ENCODE peak calls at places on chromosomes 7 and 10, in five cellular contexts. D is GM12878, H is upper lobe of left lung, C is HepG2, M is K562. O is an unnamed sample.

GRCh38 chr10:30995081-30995480 is 36.6 kb downstream of the ZNF438 start:
- ATAC-seq in C (no peak), H (no peak), M (no peak), D (no peak), O (no peak)

GRCh38 chr10:64159910-64160872 is 639.0 kb downstream of the REEP3 start:
- ATAC-seq in C (no peak), M (no peak), D (no peak), H (no peak), O (no peak)

GRCh38 chr7:5406957-5407930 is 16.4 kb downstream of the TNRC18 start:
- ATAC-seq in D (no peak), M (peak), C (peak), H (no peak), O (no peak)

GRCh38 chr10:6136215-6137201 is 47.7 kb downstream of the RBM17 start:
- ATAC-seq in C (no peak), H (no peak), D (peak), M (no peak), O (no peak)

GRCh38 chr7:910441-910861 is 34.1 kb downstream of the GET4 start:
- ATAC-seq in D (peak), M (no peak), H (no peak), C (no peak), O (no peak)

GRCh38 chr7:73433924-73434700 is 534 bp downstream of the FZD9 start:
- ATAC-seq in M (peak), D (no peak), C (no peak), H (no peak), O (peak)

GRCh38 chr7:151837285-151838042 is 39.5 kb downstream of the PRKAG2 start:
- ATAC-seq in H (no peak), C (no peak), D (no peak), M (no peak), O (peak)

GRCh38 chr7:2276107-2276506 is 34.1 kb downstream of the NUDT1 start:
- ATAC-seq in D (no peak), M (no peak), C (no peak), H (no peak), O (no peak)

GRCh38 chr10:17454181-17454800 is at the start of gene ST8SIA6:
- ATAC-seq in H (no peak), M (peak), C (no peak), D (peak), O (peak)

GRCh38 chr7:92158660-92159575 is 20.0 kb downstream of the LRRD1 start:
- ATAC-seq in H (no peak), C (no peak), M (no peak), D (peak), O (no peak)

GRCh38 chr10:49519717-49520116 is 19.2 kb downstream of the ERCC6 start:
- ATAC-seq in C (no peak), H (no peak), M (no peak), D (peak), O (no peak)

GRCh38 chr10:61901829-61902447 is 439 bp downstream of the ARID5B start:
- ATAC-seq in M (peak), C (peak), H (no peak), D (no peak), O (peak)

GRCh38 chr7:30805081-30805691 is 34.0 kb downstream of the MINDY4 start:
- ATAC-seq in C (no peak), D (no peak), H (no peak), M (no peak), O (peak)

GRCh38 chr10:28633750-28634149 is 43.6 kb upstream of the BAMBI start:
- ATAC-seq in C (no peak), M (no peak), H (no peak), D (no peak), O (no peak)

GRCh38 chr7:135601182-135601581 is 43.5 kb downstream of the NUP205 start:
- ATAC-seq in C (no peak), H (no peak), M (no peak), D (no peak), O (no peak)

GRCh38 chr7:139631520-139632031 is 108.1 kb downstream of the CLEC2L start:
- ATAC-seq in C (no peak), H (no peak), M (peak), D (no peak), O (no peak)

GRCh38 chr10:104247513-104248146 is 7.1 kb upstream of the GSTO1 start:
- ATAC-seq in M (peak), H (no peak), D (no peak), C (no peak), O (no peak)

GRCh38 chr7:19522486-19522885 is 186.4 kb downstream of the POLR1F start:
- ATAC-seq in C (no peak), M (no peak), D (no peak), H (no peak), O (no peak)

GRCh38 chr7:100166317-100166940 is 2.0 kb downstream of the GAL3ST4 start:
- ATAC-seq in M (no peak), H (no peak), C (no peak), D (no peak), O (no peak)

GRCh38 chr10:2970190-2970823 is 97.0 kb upstream of the PFKP start:
- ATAC-seq in D (no peak), C (no peak), M (no peak), H (no peak), O (no peak)

GRCh38 chr10:121662531-121662930 is 64.3 kb upstream of the FGFR2 start:
- ATAC-seq in C (no peak), D (no peak), H (no peak), M (no peak), O (no peak)

GRCh38 chr7:9264395-9264794 is 831.0 kb downstream of the NXPH1 start:
- ATAC-seq in H (no peak), D (no peak), M (no peak), C (no peak), O (no peak)

GRCh38 chr10:93722550-93722949 is 20.2 kb upstream of the FRA10AC1 start:
- ATAC-seq in C (no peak), H (no peak), M (no peak), D (no peak), O (no peak)

GRCh38 chr10:99658622-99659030 is 683 bp upstream of the ENTPD7 start:
- ATAC-seq in C (peak), D (no peak), M (peak), H (peak), O (no peak)

GRCh38 chr7:105924950-105925349 is 38.1 kb upstream of the CDHR3 start:
- ATAC-seq in D (peak), C (no peak), M (no peak), H (no peak), O (no peak)

GRCh38 chr7:68998136-68998535 is 600.1 kb upstream of the AUTS2 start:
- ATAC-seq in D (no peak), H (no peak), C (no peak), M (no peak), O (no peak)

GRCh38 chr10:21832751-21833150 is 170.8 kb downstream of the DNAJC1 start:
- ATAC-seq in M (no peak), D (no peak), C (no peak), H (no peak), O (no peak)

GRCh38 chr7:47763063-47763974 is 181.4 kb upstream of the TNS3 start:
- ATAC-seq in D (no peak), M (no peak), C (peak), H (no peak), O (peak)

GRCh38 chr10:95675403-95676116 is 18.2 kb downstream of the TCTN3 start:
- ATAC-seq in C (no peak), M (no peak), H (no peak), D (no peak), O (no peak)

GRCh38 chr10:32454148-32454547 is 8.2 kb downstream of the CCDC7 start:
- ATAC-seq in H (no peak), M (no peak), C (no peak), D (no peak), O (no peak)

GRCh38 chr10:74056081-74056818 is 58.3 kb downstream of the VCL start:
- ATAC-seq in H (peak), C (peak), D (peak), M (peak), O (peak)

GRCh38 chr7:142771353-142771723 is 568 bp downstream of the PRSS2 start:
- ATAC-seq in C (no peak), D (peak), H (no peak), M (no peak), O (no peak)

GRCh38 chr10:103823706-103824272 is 31.6 kb downstream of the SH3PXD2A start:
- ATAC-seq in M (no peak), D (no peak), H (no peak), C (no peak), O (no peak)

GRCh38 chr10:17222329-17222728 is 5.7 kb upstream of the VIM start:
- ATAC-seq in C (no peak), D (no peak), H (no peak), M (no peak), O (no peak)

GRCh38 chr10:21372651-21373410 is 152.7 kb downstream of the SKIDA1 start:
- ATAC-seq in M (peak), H (peak), D (peak), C (peak), O (peak)

GRCh38 chr10:89904755-89905154 is 203.4 kb downstream of the KIF20B start:
- ATAC-seq in H (no peak), C (no peak), M (no peak), D (no peak), O (no peak)

GRCh38 chr7:120780938-120781337 is 77.0 kb downstream of the TSPAN12 start:
- ATAC-seq in M (no peak), H (no peak), C (no peak), D (no peak), O (no peak)

DNA sequence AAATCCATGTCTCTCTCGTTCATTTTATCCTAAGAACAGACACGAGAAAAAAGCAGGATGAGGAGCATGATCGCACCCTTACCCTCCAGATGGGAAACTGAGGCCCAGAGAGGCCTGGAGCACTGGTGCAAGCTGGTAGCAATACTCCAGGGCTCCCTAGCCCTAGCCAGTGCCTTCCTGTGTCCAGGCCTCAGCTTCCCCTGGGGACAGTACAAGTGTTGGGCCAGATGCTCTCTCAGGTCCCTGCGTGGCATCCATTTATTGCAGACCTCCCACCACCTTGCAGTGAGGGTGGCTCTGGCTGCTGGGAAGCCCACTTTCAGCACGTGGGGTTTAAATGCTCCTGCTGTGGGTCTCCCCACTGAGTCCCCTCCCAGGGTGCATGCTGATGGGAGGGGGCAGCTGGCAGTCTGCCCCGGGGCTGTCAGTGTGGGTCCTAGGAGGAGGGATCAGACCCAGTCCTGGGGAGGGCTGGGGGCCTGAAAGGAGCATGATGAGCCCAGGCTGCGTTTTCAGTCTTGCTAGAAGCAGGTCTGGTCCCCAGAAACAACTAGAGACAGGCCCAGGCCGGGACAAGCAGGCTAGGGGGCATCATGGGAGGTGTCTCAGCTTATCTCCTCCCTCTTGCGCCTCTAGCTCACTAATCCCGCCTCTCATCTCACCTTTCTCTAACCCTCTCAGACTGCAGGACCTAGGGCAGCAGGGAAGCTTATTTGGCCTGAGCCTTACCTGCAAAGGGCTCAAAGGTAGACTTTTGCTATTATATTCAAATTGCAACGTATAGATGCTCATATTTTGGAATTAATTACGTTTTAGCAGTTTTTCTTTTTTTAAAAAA is 662 bp upstream of the PPIF start:
- ATAC-seq in D (no peak), M (peak), C (peak), H (no peak), O (no peak)
- TF ChIP-seq POLR2AphosphoS5 in D (no peak), M (no peak), C (no peak), H (no peak), O (no peak)

GRCh38 chr7:76069238-76069638 is 21.3 kb downstream of the MDH2 start:
- ATAC-seq in C (no peak), H (peak), M (peak), D (peak), O (peak)
- TF ChIP-seq EP300 in C (no peak), H (no peak), M (no peak), D (no peak), O (no peak)

GRCh38 chr7:156684251-156684650 is 43.7 kb downstream of the RNF32 start:
- ATAC-seq in C (no peak), H (no peak), D (no peak), M (no peak), O (no peak)
- TF ChIP-seq POLR2AphosphoS5 in C (no peak), H (no peak), D (no peak), M (no peak), O (no peak)

DNA sequence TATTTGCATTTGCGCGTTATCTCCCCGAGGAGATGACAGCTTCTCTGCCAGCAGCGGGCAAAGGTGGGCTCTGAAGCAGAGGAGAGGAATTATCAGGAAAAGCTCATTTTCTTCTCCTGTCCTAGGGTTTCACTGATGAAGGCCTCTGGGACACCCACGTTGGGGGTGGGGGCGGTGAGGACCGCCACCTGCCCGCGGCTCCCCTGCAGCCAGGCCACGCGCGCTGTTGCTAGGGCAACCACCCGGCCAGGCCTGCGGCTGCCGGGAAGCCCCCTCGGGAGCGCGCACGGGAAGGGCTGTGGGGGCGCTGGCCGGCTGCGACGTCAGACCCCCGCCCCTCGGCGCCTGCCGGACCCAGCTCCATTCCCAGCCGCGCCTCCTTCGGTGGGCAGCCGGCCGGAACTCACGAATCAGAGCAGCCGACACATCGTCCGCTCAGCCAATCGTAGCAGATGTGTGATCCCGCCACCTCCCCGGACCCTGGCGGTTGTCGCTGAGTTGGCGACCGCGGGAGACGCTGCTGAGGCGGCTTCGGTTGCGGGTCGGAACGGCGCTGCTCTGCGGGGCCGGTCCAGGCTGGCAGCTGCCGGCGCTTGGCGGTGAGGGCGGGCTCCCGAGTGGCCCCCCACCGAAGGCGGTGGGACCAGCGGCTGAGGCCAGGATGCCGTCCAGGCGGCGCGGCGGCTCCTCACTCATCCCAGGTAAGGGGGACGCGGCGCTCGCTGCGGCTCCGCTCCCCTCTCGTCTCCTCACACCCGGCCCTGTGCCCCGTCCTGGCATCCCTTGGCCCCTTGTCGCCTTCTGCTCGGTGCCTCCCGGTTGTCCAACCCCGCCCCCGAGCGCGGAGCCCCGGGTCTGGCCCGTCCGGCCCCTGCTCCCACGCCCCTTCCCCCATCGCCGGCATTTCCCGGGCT is at the start of gene TPST1:
- ATAC-seq in H (peak), D (peak), C (peak), M (peak), O (peak)
- TF ChIP-seq EP300 in H (no peak), D (no peak), C (peak), M (no peak), O (no peak)

DNA sequence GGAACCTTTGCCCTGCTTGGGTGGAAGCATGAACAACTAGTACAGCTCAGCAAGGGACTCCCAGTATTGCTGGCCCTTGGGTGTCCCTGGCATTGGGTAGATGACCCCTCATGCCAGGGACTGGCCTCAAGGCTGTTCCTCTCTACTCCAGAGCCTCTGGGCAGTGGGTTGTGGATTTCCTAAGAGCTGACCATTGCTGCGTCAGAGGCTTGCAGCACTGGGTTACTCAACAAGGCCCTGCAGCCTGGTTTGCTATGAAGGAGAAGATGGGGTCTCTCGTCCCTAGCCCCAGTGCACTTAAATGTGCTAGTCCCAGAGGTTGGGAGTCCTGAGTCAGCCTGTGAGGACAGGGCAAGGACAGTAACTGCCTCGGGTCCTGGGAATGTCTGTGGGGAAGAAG is 2.5 kb downstream of the VSIR start:
- ATAC-seq in D (no peak), H (no peak), M (no peak), C (no peak), O (no peak)
- TF ChIP-seq POLR2AphosphoS5 in D (no peak), H (peak), M (no peak), C (no peak), O (no peak)

O was measured in gastroesophageal sphincter.